ENCODE peak calls at places on chromosomes 16 and 17, in six cellular contexts. L is adrenal gland, I is H9, V is chondrocyte, N is adipocyte, X is activated T-cell treated with anti-CD3 and anti-CD28 coated beads for 1 hour. B is an unnamed sample.

GRCh38 chr17:62902573-62903229 is 63.3 kb upstream of the TANC2 start:
- DNase-seq in L (no peak), I (no peak), V (no peak), N (no peak), X (no peak), B (no peak)

GRCh38 chr16:60491258-60491657 is 1545.0 kb downstream of the CDH8 start:
- DNase-seq in L (no peak), I (no peak), V (no peak), N (no peak), X (no peak), B (no peak)

GRCh38 chr17:17134952-17135340 is 71.2 kb downstream of the PLD6 start:
- DNase-seq in L (no peak), I (no peak), V (peak), N (no peak), X (no peak), B (no peak)

GRCh38 chr17:81400154-81400938 is 5.1 kb downstream of the BAHCC1 start:
- DNase-seq in L (peak), I (peak), V (no peak), N (peak), X (no peak), B (peak)

GRCh38 chr16:7289299-7289698 is 43.3 kb upstream of the RBFOX1 start:
- DNase-seq in L (no peak), I (no peak), V (no peak), N (no peak), X (no peak), B (no peak)

GRCh38 chr17:20995873-20996723 is 46.7 kb downstream of the USP22 start:
- DNase-seq in L (no peak), I (no peak), V (no peak), N (no peak), X (no peak), B (no peak)

GRCh38 chr16:87515475-87516330 is 22.9 kb upstream of the ZCCHC14 start:
- DNase-seq in L (no peak), I (no peak), V (no peak), N (no peak), X (no peak), B (no peak)

GRCh38 chr17:74757931-74758845 is 9.8 kb downstream of the NHERF1 start:
- DNase-seq in L (no peak), I (no peak), V (peak), N (no peak), X (no peak), B (no peak)

GRCh38 chr16:68564367-68564985 is 25.4 kb downstream of the ZFP90 start:
- DNase-seq in L (no peak), I (no peak), V (no peak), N (peak), X (no peak), B (no peak)

B was measured in foreskin fibroblast.